ENCODE peak calls at places on chromosomes 3 and 15, in four cellular contexts. One of them, this sample, is unnamed.
A peak's percentile ranks its signal among the peaks of the same experiment; 100 is the strongest.

GRCh38 chr3:26437678-26438077 is 184.9 kb upstream of the LRRC3B start:
- DNase-seq in activated CD8-positive, alpha-beta memory T cell treated with anti-CD3 and anti-CD28 coated beads for 48 hours: no peak
- DNase-seq in glutamatergic neuron: no peak
- DNase-seq in mesenteric fat pad: no peak
- DNase-seq in this sample: no peak

GRCh38 chr15:70493787-70494514 is 269.4 kb downstream of the UACA start:
- DNase-seq in activated CD8-positive, alpha-beta memory T cell treated with anti-CD3 and anti-CD28 coated beads for 48 hours: no peak
- DNase-seq in mesenteric fat pad: no peak
- DNase-seq in glutamatergic neuron: no peak
- DNase-seq in this sample: no peak

GRCh38 chr15:92930776-92931175 is 30.7 kb downstream of the CHD2 start:
- DNase-seq in mesenteric fat pad: no peak
- DNase-seq in activated CD8-positive, alpha-beta memory T cell treated with anti-CD3 and anti-CD28 coated beads for 48 hours: no peak
- DNase-seq in glutamatergic neuron: no peak
- DNase-seq in this sample: no peak

GRCh38 chr15:82132116-82132515 is 86.3 kb upstream of the MEX3B start:
- DNase-seq in mesenteric fat pad: no peak
- DNase-seq in activated CD8-positive, alpha-beta memory T cell treated with anti-CD3 and anti-CD28 coated beads for 48 hours: no peak
- DNase-seq in glutamatergic neuron: no peak
- DNase-seq in this sample: no peak

GRCh38 chr3:179551383-179551782 is 11.3 kb upstream of the ACTL6A start:
- DNase-seq in activated CD8-positive, alpha-beta memory T cell treated with anti-CD3 and anti-CD28 coated beads for 48 hours: no peak
- DNase-seq in mesenteric fat pad: no peak
- DNase-seq in glutamatergic neuron: no peak
- DNase-seq in this sample: no peak

GRCh38 chr3:112116777-112117186 is 16.3 kb downstream of the GCSAM start:
- DNase-seq in glutamatergic neuron: no peak
- DNase-seq in activated CD8-positive, alpha-beta memory T cell treated with anti-CD3 and anti-CD28 coated beads for 48 hours: no peak
- DNase-seq in mesenteric fat pad: no peak
- DNase-seq in this sample: no peak

GRCh38 chr3:193114431-193115340 is 126.3 kb upstream of the PLAAT1 start:
- DNase-seq in mesenteric fat pad: no peak
- DNase-seq in glutamatergic neuron: no peak
- DNase-seq in activated CD8-positive, alpha-beta memory T cell treated with anti-CD3 and anti-CD28 coated beads for 48 hours: no peak
- DNase-seq in this sample: no peak

GRCh38 chr3:76702676-76703075 is 337.2 kb upstream of the ROBO2 start:
- DNase-seq in glutamatergic neuron: no peak
- DNase-seq in mesenteric fat pad: no peak
- DNase-seq in activated CD8-positive, alpha-beta memory T cell treated with anti-CD3 and anti-CD28 coated beads for 48 hours: no peak
- DNase-seq in this sample: no peak

GRCh38 chr3:196159952-196160804 is 51.0 kb downstream of the ZDHHC19 start:
- DNase-seq in glutamatergic neuron: no peak
- DNase-seq in activated CD8-positive, alpha-beta memory T cell treated with anti-CD3 and anti-CD28 coated beads for 48 hours: no peak
- DNase-seq in mesenteric fat pad: no peak
- DNase-seq in this sample: peak; percentile 72

GRCh38 chr15:90322531-90322930 is 29.6 kb upstream of the ZNF774 start:
- DNase-seq in mesenteric fat pad: no peak
- DNase-seq in glutamatergic neuron: no peak
- DNase-seq in activated CD8-positive, alpha-beta memory T cell treated with anti-CD3 and anti-CD28 coated beads for 48 hours: no peak
- DNase-seq in this sample: no peak

GRCh38 chr15:78003539-78004008 is 73.9 kb downstream of the TBC1D2B start:
- DNase-seq in mesenteric fat pad: no peak
- DNase-seq in activated CD8-positive, alpha-beta memory T cell treated with anti-CD3 and anti-CD28 coated beads for 48 hours: no peak
- DNase-seq in glutamatergic neuron: no peak
- DNase-seq in this sample: no peak

GRCh38 chr3:126180477-126181397 is at the start of gene ALDH1L1:
- DNase-seq in glutamatergic neuron: peak; percentile 59
- DNase-seq in mesenteric fat pad: peak; percentile 90
- DNase-seq in activated CD8-positive, alpha-beta memory T cell treated with anti-CD3 and anti-CD28 coated beads for 48 hours: no peak
- DNase-seq in this sample: no peak

GRCh38 chr3:63576826-63577225 is 75.6 kb upstream of the SNTN start:
- DNase-seq in activated CD8-positive, alpha-beta memory T cell treated with anti-CD3 and anti-CD28 coated beads for 48 hours: no peak
- DNase-seq in glutamatergic neuron: no peak
- DNase-seq in mesenteric fat pad: no peak
- DNase-seq in this sample: no peak

GRCh38 chr15:59377940-59378339 is 5.3 kb upstream of the MYO1E start:
- DNase-seq in glutamatergic neuron: no peak
- DNase-seq in activated CD8-positive, alpha-beta memory T cell treated with anti-CD3 and anti-CD28 coated beads for 48 hours: no peak
- DNase-seq in mesenteric fat pad: no peak
- DNase-seq in this sample: no peak

GRCh38 chr3:8458235-8458634 is 43.4 kb upstream of the LMCD1 start:
- DNase-seq in activated CD8-positive, alpha-beta memory T cell treated with anti-CD3 and anti-CD28 coated beads for 48 hours: no peak
- DNase-seq in mesenteric fat pad: no peak
- DNase-seq in glutamatergic neuron: no peak
- DNase-seq in this sample: no peak

GRCh38 chr3:76199382-76199781 is 414.0 kb upstream of the ZNF717 start:
- DNase-seq in activated CD8-positive, alpha-beta memory T cell treated with anti-CD3 and anti-CD28 coated beads for 48 hours: no peak
- DNase-seq in mesenteric fat pad: no peak
- DNase-seq in glutamatergic neuron: no peak
- DNase-seq in this sample: no peak

GRCh38 chr15:82047493-82048446 is 2.0 kb upstream of the MEX3B start:
- DNase-seq in activated CD8-positive, alpha-beta memory T cell treated with anti-CD3 and anti-CD28 coated beads for 48 hours: peak; percentile 2
- DNase-seq in glutamatergic neuron: no peak
- DNase-seq in mesenteric fat pad: no peak
- DNase-seq in this sample: no peak

GRCh38 chr3:191066669-191067068 is 132.4 kb upstream of the OSTN start:
- DNase-seq in activated CD8-positive, alpha-beta memory T cell treated with anti-CD3 and anti-CD28 coated beads for 48 hours: no peak
- DNase-seq in glutamatergic neuron: no peak
- DNase-seq in mesenteric fat pad: no peak
- DNase-seq in this sample: peak; percentile 4

GRCh38 chr3:185728630-185729334 is 96.1 kb downstream of the IGF2BP2 start:
- DNase-seq in mesenteric fat pad: no peak
- DNase-seq in activated CD8-positive, alpha-beta memory T cell treated with anti-CD3 and anti-CD28 coated beads for 48 hours: no peak
- DNase-seq in glutamatergic neuron: no peak
- DNase-seq in this sample: no peak

GRCh38 chr15:83275412-83275811 is 9.1 kb downstream of the BNC1 start:
- DNase-seq in glutamatergic neuron: no peak
- DNase-seq in mesenteric fat pad: no peak
- DNase-seq in activated CD8-positive, alpha-beta memory T cell treated with anti-CD3 and anti-CD28 coated beads for 48 hours: no peak
- DNase-seq in this sample: no peak

GRCh38 chr15:29818141-29818540 is 4.1 kb downstream of the TJP1 start:
- DNase-seq in mesenteric fat pad: no peak
- DNase-seq in glutamatergic neuron: no peak
- DNase-seq in activated CD8-positive, alpha-beta memory T cell treated with anti-CD3 and anti-CD28 coated beads for 48 hours: no peak
- DNase-seq in this sample: no peak

GRCh38 chr3:104353951-104354350 is 1012.8 kb upstream of the ALCAM start:
- DNase-seq in activated CD8-positive, alpha-beta memory T cell treated with anti-CD3 and anti-CD28 coated beads for 48 hours: no peak
- DNase-seq in glutamatergic neuron: no peak
- DNase-seq in mesenteric fat pad: no peak
- DNase-seq in this sample: no peak

GRCh38 chr15:92624401-92624991 is 31.1 kb downstream of the FAM174B start:
- DNase-seq in glutamatergic neuron: peak; percentile 40
- DNase-seq in mesenteric fat pad: no peak
- DNase-seq in activated CD8-positive, alpha-beta memory T cell treated with anti-CD3 and anti-CD28 coated beads for 48 hours: no peak
- DNase-seq in this sample: no peak

GRCh38 chr3:184874709-184875644 is 63.0 kb downstream of the VPS8 start:
- DNase-seq in activated CD8-positive, alpha-beta memory T cell treated with anti-CD3 and anti-CD28 coated beads for 48 hours: no peak
- DNase-seq in glutamatergic neuron: peak; percentile 30
- DNase-seq in mesenteric fat pad: no peak
- DNase-seq in this sample: no peak

GRCh38 chr3:33173103-33173502 is 45.5 kb downstream of the SUSD5 start:
- DNase-seq in activated CD8-positive, alpha-beta memory T cell treated with anti-CD3 and anti-CD28 coated beads for 48 hours: no peak
- DNase-seq in glutamatergic neuron: no peak
- DNase-seq in mesenteric fat pad: no peak
- DNase-seq in this sample: no peak

GRCh38 chr3:188964957-188965356 is 206.8 kb upstream of the TPRG1 start:
- DNase-seq in mesenteric fat pad: no peak
- DNase-seq in activated CD8-positive, alpha-beta memory T cell treated with anti-CD3 and anti-CD28 coated beads for 48 hours: no peak
- DNase-seq in glutamatergic neuron: no peak
- DNase-seq in this sample: no peak

GRCh38 chr3:13515786-13516783 is 32.8 kb upstream of the FBLN2 start:
- DNase-seq in activated CD8-positive, alpha-beta memory T cell treated with anti-CD3 and anti-CD28 coated beads for 48 hours: no peak
- DNase-seq in mesenteric fat pad: no peak
- DNase-seq in glutamatergic neuron: no peak
- DNase-seq in this sample: no peak